ENCODE peak calls at places on chromosomes 11 and 22, in five cellular contexts. O is HepG2, K is heart left ventricle, X is astrocyte of the spinal cord, S is BJ. D is an unnamed sample.
A peak's percentile ranks its signal among the peaks of the same experiment; 100 is the strongest.

GRCh38 chr22:39693943-39694500 is 123.5 kb downstream of the CACNA1I start:
- DNase-seq in O (no peak), K (no peak), X (no peak), S (no peak), D (no peak)

GRCh38 chr11:76628408-76628947 is 42.1 kb downstream of the LRRC32 start:
- DNase-seq in O (no peak), K (no peak), X (no peak), S (no peak), D (no peak)

GRCh38 chr11:79092791-79093313 is 348.0 kb downstream of the TENM4 start:
- DNase-seq in O (no peak), K (no peak), X (peak; percentile 90), S (peak; percentile 100), D (peak; percentile 99)

GRCh38 chr22:21951931-21952465 is 650 bp downstream of the PPM1F start:
- DNase-seq in O (no peak), K (peak; percentile 76), X (peak; percentile 48), S (no peak), D (no peak)

GRCh38 chr11:15826826-15827225 is 529.5 kb downstream of the SOX6 start:
- DNase-seq in O (no peak), K (peak; percentile 80), X (no peak), S (no peak), D (no peak)

GRCh38 chr11:107598225-107599139 is 7.5 kb downstream of the ELMOD1 start:
- DNase-seq in O (no peak), K (no peak), X (no peak), S (no peak), D (no peak)

GRCh38 chr22:48378673-48379072 is 1449.0 kb downstream of the BRD1 start:
- DNase-seq in O (no peak), K (no peak), X (no peak), S (no peak), D (no peak)

GRCh38 chr22:19003518-19003917 is 67.4 kb upstream of the PRODH start:
- DNase-seq in O (no peak), K (no peak), X (no peak), S (no peak), D (no peak)

GRCh38 chr11:77705195-77705876 is 67.7 kb upstream of the CLNS1A start:
- DNase-seq in O (peak; percentile 71), K (no peak), X (peak; percentile 32), S (no peak), D (no peak)

GRCh38 chr11:8006349-8006977 is 19.3 kb downstream of the EIF3F start:
- DNase-seq in O (peak; percentile 63), K (no peak), X (peak; percentile 66), S (no peak), D (peak; percentile 21)

GRCh38 chr11:37320921-37321320 is 722.9 kb upstream of the RAG2 start:
- DNase-seq in O (no peak), K (no peak), X (peak; percentile 24), S (no peak), D (no peak)

GRCh38 chr11:132052904-132053303 is 682.5 kb downstream of the NTM start:
- DNase-seq in O (no peak), K (no peak), X (no peak), S (no peak), D (no peak)

GRCh38 chr11:39932996-39933395 is 1526.5 kb downstream of the LRRC4C start:
- DNase-seq in O (no peak), K (no peak), X (no peak), S (no peak), D (no peak)

GRCh38 chr11:46618789-46619188 is 1.4 kb downstream of the ATG13 start:
- DNase-seq in O (no peak), K (no peak), X (no peak), S (no peak), D (no peak)
- H3K4me3 ChIP-seq in O (peak overlapping the region; percentile 99), K (peak overlapping the region; percentile 99), X (peak overlapping the region; percentile 62), S (no peak overlapping the region), D (peak overlapping the region; percentile 100)

GRCh38 chr11:104531075-104531474 is 367.1 kb upstream of the PDGFD start:
- DNase-seq in O (peak; percentile 0), K (no peak), X (no peak), S (no peak), D (no peak)
- TF ChIP-seq CTCF in O (peak; percentile 19), K (no peak), X (peak; percentile 18), S (no peak), D (no peak)

GRCh38 chr11:130159139-130159538 is 443 bp upstream of the ST14 start:
- DNase-seq in O (no peak), K (no peak), X (no peak), S (no peak), D (no peak)

GRCh38 chr11:130160460-130161090 is 993 bp downstream of the ST14 start:
- DNase-seq in O (no peak), K (no peak), X (no peak), S (no peak), D (no peak)

GRCh38 chr11:130157840-130158239 is 1.7 kb upstream of the ST14 start:
- DNase-seq in O (no peak), K (no peak), X (no peak), S (no peak), D (no peak)

GRCh38 chr11:130161441-130161840 is 1.9 kb downstream of the ST14 start:
- DNase-seq in O (no peak), K (no peak), X (no peak), S (no peak), D (no peak)

GRCh38 chr11:130159657-130160459 is at the start of gene ST14:
- DNase-seq in O (no peak), K (no peak), X (no peak), S (no peak), D (no peak)
- H3K4me3 ChIP-seq in O (no peak within 1 kb of the TSS), K (peak within 1 kb of the TSS; percentile 23), X (no peak within 1 kb of the TSS), S (no peak within 1 kb of the TSS), D (no peak within 1 kb of the TSS)

GRCh38 chr11:126113515-126113957 is 50.9 kb upstream of the CDON start:
- DNase-seq in O (peak; percentile 84), K (peak; percentile 82), X (peak; percentile 86), S (peak; percentile 95), D (peak; percentile 87)
- TF ChIP-seq CTCF in O (peak; percentile 36), K (no peak), X (no peak), S (peak; percentile 10), D (no peak)

GRCh38 chr11:126403658-126404057 is 48.2 kb downstream of the ST3GAL4 start:
- DNase-seq in O (no peak), K (no peak), X (no peak), S (no peak), D (no peak)
- H3K4me3 ChIP-seq in O (no peak overlapping the region), K (no peak overlapping the region), X (no peak overlapping the region), S (no peak overlapping the region), D (no peak overlapping the region)

DNA sequence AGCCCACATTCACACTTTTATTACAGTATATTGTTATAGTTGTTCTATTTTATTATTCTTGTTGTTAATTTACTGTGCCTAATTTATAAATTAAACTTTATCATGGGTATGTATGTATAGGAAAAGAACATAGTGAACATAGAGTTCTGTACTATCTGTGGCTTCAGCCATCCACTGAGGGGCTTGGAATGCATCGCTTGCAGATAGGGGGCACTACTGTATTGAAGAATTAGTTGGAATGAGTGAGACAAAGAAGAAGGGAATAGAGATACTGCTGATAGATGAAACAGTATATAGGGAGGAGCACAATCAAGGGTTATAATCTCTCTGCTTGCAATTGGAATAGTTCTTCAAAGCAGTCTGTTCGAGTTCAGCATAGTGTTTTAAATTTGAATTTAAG is 432.2 kb downstream of the RAB38 start:
- DNase-seq in O (no peak), K (no peak), X (no peak), S (no peak), D (no peak)
- TF ChIP-seq CTCF in O (peak; percentile 28), K (no peak), X (no peak), S (no peak), D (no peak)

GRCh38 chr11:118921121-118921928 is 4.4 kb downstream of the BCL9L start:
- DNase-seq in O (peak; percentile 94), K (peak; percentile 73), X (peak; percentile 70), S (no peak), D (no peak)
- H3K4me3 ChIP-seq in O (peak overlapping the region; percentile 87), K (peak overlapping the region; percentile 96), X (peak overlapping the region; percentile 98), S (peak overlapping the region; percentile 99), D (peak overlapping the region; percentile 100)

GRCh38 chr11:69949327-69949726 is 128.8 kb upstream of the ANO1 start:
- DNase-seq in O (peak; percentile 53), K (no peak), X (peak; percentile 89), S (peak; percentile 27), D (peak; percentile 24)

GRCh38 chr11:69948256-69949141 is 129.3 kb upstream of the FGF3 start:
- DNase-seq in O (peak; percentile 35), K (no peak), X (peak; percentile 41), S (no peak), D (no peak)

GRCh38 chr11:69951821-69952590 is 126.1 kb upstream of the ANO1 start:
- DNase-seq in O (no peak), K (no peak), X (no peak), S (no peak), D (no peak)

GRCh38 chr11:69950621-69951020 is 127.5 kb upstream of the ANO1 start:
- DNase-seq in O (no peak), K (no peak), X (no peak), S (no peak), D (no peak)

GRCh38 chr11:69950120-69950519 is 128.0 kb upstream of the ANO1 start:
- DNase-seq in O (peak; percentile 20), K (no peak), X (peak; percentile 12), S (no peak), D (no peak)
- TF ChIP-seq CTCF in O (peak; percentile 75), K (peak; percentile 46), X (peak; percentile 62), S (peak; percentile 40), D (peak; percentile 12)

GRCh38 chr11:92550871-92551270 is 326.3 kb downstream of the FAT3 start:
- DNase-seq in O (no peak), K (no peak), X (no peak), S (no peak), D (no peak)
- H3K4me3 ChIP-seq in O (no peak overlapping the region), K (no peak overlapping the region), X (no peak overlapping the region), S (no peak overlapping the region), D (no peak overlapping the region)